ENCODE peak calls at places on chromosomes 11 and 22, in four cellular contexts. T, Z, X and F are unnamed samples.

GRCh38 chr22:25900880-25901279 is 158.9 kb downstream of the MYO18B start:
- DNase-seq in X (no peak), T (no peak), Z (no peak), F (no peak)

GRCh38 chr11:67345949-67346819 is 7.2 kb downstream of the POLD4 start:
- DNase-seq in T (peak; percentile 83), Z (no peak), X (no peak), F (peak; percentile 66)

GRCh38 chr11:121071456-121072236 is 29.4 kb upstream of the TECTA start:
- DNase-seq in Z (peak; percentile 7), X (no peak), T (no peak), F (no peak)

GRCh38 chr22:48234011-48234410 is 1471.6 kb downstream of the TBC1D22A start:
- DNase-seq in Z (no peak), X (no peak), T (no peak), F (no peak)

GRCh38 chr11:43736502-43737193 is 56.1 kb downstream of the HSD17B12 start:
- DNase-seq in X (no peak), Z (no peak), T (no peak), F (no peak)

GRCh38 chr22:18060646-18061620 is 16.9 kb upstream of the PEX26 start:
- DNase-seq in X (no peak), Z (no peak), T (peak; percentile 74), F (peak; percentile 50)

GRCh38 chr11:130561441-130561881 is 113.0 kb downstream of the ADAMTS15 start:
- DNase-seq in T (no peak), Z (no peak), X (no peak), F (no peak)

GRCh38 chr11:130846606-130847005 is 69.7 kb downstream of the SNX19 start:
- DNase-seq in Z (no peak), T (no peak), X (no peak), F (no peak)

GRCh38 chr11:102237096-102237735 is 80.1 kb upstream of the BIRC3 start:
- DNase-seq in Z (no peak), T (no peak), X (no peak), F (no peak)

GRCh38 chr11:69523453-69523852 is 42.0 kb downstream of the LINC01488 start:
- DNase-seq in T (no peak), Z (no peak), X (no peak), F (no peak)

GRCh38 chr22:29155966-29156365 is 49.7 kb upstream of the EMID1 start:
- DNase-seq in X (no peak), Z (no peak), T (no peak), F (no peak)

GRCh38 chr11:60214386-60214785 is 28.6 kb downstream of the MS4A4E start:
- DNase-seq in Z (no peak), X (no peak), T (no peak), F (no peak)

GRCh38 chr11:73612601-73613137 is 14.8 kb upstream of the FAM168A start:
- DNase-seq in X (no peak), Z (no peak), T (no peak), F (no peak)

GRCh38 chr11:108916290-108916689 is 251.4 kb downstream of the DDX10 start:
- DNase-seq in Z (no peak), X (no peak), T (no peak), F (no peak)

GRCh38 chr11:16925495-16926065 is 88.6 kb downstream of the PLEKHA7 start:
- DNase-seq in X (no peak), Z (peak; percentile 61), T (peak; percentile 50), F (peak; percentile 55)

GRCh38 chr11:15807827-15808226 is 548.5 kb downstream of the SOX6 start:
- DNase-seq in T (no peak), X (no peak), Z (no peak), F (no peak)

GRCh38 chr11:67629386-67630229 is at the start of gene NUDT8:
- DNase-seq in T (peak; percentile 84), X (peak; percentile 68), Z (no peak), F (peak; percentile 90)

GRCh38 chr11:100942016-100942415 is 187.6 kb downstream of the PGR start:
- DNase-seq in X (no peak), T (no peak), Z (no peak), F (peak; percentile 11)

GRCh38 chr11:125481531-125481930 is 14.5 kb downstream of the FEZ1 start:
- DNase-seq in Z (no peak), T (no peak), X (no peak), F (no peak)

GRCh38 chr11:19845633-19846032 is 133.0 kb downstream of the NAV2 start:
- DNase-seq in T (no peak), X (no peak), Z (no peak), F (no peak)

GRCh38 chr11:68545796-68546195 is 85.2 kb downstream of the PPP6R3 start:
- DNase-seq in Z (no peak), X (no peak), T (no peak), F (no peak)

GRCh38 chr22:40009231-40009769 is 14.5 kb downstream of the FAM83F start:
- DNase-seq in T (no peak), X (no peak), Z (no peak), F (peak; percentile 29)

GRCh38 chr11:72833792-72834501 is 19.7 kb downstream of the ATG16L2 start:
- DNase-seq in T (no peak), X (peak; percentile 78), Z (no peak), F (no peak)

GRCh38 chr11:10540546-10540914 is 457 bp downstream of the RNF141 start:
- DNase-seq in X (peak; percentile 25), T (no peak), Z (no peak), F (no peak)

GRCh38 chr22:29330753-29331152 is 15.3 kb upstream of the RASL10A start:
- DNase-seq in T (no peak), X (no peak), Z (no peak), F (no peak)

GRCh38 chr22:31103111-31103510 is 4.3 kb downstream of the SELENOM start:
- DNase-seq in Z (no peak), T (no peak), X (no peak), F (no peak)

GRCh38 chr22:31105282-31105929 is 2.0 kb downstream of the SELENOM start:
- DNase-seq in Z (no peak), T (no peak), X (no peak), F (no peak)

GRCh38 chr22:31106001-31106571 is 1.3 kb downstream of the SELENOM start:
- DNase-seq in Z (no peak), X (no peak), T (no peak), F (no peak)

GRCh38 chr22:31103899-31104694 is 3.3 kb downstream of the SELENOM start:
- DNase-seq in X (no peak), Z (no peak), T (no peak), F (no peak)

DNA sequence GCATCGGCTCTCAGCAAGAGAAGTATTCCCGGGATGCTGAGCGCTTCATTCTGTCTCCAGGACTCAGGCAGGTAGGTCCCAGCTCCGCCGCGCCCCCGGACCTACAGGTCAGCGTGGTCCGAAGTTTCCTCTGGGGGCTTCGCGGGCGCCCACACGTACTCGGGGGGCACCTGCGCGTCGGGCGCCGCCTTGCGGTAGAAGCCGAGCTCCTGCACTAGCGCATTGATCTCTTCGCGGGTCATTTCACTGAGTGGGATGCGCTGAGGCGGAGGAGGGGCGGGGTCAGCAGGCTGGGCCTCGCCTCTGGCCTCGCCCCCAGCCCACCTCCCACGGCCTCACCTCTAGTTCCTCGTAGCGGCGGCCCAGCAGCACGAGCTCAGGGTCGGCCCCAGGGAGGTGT is 2.5 kb downstream of the SELENOM start:
- DNase-seq in X (no peak), T (no peak), Z (peak; percentile 68), F (no peak)
- TF ChIP-seq POLR2A in X (no peak), T (no peak), Z (no peak), F (no peak)

GRCh38 chr11:117143871-117144476 is at the start of gene PAFAH1B2:
- DNase-seq in T (peak; percentile 93), X (peak; percentile 92), Z (peak; percentile 76), F (peak; percentile 97)
- TF ChIP-seq EP300 in T (no peak), X (peak; percentile 11), Z (no peak), F (no peak)

GRCh38 chr11:62295504-62295903 is 3.4 kb downstream of the SCGB1D4 start:
- DNase-seq in X (no peak), T (no peak), Z (no peak), F (no peak)

DNA sequence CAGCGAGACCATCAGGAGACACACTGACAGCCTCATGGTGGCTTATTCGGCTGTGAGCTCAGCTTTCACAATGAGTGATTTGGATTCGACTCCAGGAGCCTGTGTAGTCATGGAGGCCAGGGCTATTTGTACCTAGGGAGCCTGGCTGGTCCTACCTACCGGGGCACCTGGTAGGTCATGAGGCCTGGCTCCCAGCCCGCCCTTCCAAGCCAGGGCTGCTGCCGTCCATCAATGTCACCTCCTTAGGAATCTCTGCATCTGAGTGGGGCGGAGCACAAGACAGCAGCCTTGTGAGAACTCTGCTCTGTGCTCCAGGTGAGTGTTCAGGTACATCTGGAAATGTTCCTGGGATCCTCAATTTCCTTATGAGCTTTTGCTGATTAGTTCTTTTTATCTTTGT is at the start of gene SCGB1D4:
- DNase-seq in T (no peak), X (no peak), Z (no peak), F (no peak)
- TF ChIP-seq POLR2A in T (no peak), X (no peak), Z (no peak), F (no peak)

DNA sequence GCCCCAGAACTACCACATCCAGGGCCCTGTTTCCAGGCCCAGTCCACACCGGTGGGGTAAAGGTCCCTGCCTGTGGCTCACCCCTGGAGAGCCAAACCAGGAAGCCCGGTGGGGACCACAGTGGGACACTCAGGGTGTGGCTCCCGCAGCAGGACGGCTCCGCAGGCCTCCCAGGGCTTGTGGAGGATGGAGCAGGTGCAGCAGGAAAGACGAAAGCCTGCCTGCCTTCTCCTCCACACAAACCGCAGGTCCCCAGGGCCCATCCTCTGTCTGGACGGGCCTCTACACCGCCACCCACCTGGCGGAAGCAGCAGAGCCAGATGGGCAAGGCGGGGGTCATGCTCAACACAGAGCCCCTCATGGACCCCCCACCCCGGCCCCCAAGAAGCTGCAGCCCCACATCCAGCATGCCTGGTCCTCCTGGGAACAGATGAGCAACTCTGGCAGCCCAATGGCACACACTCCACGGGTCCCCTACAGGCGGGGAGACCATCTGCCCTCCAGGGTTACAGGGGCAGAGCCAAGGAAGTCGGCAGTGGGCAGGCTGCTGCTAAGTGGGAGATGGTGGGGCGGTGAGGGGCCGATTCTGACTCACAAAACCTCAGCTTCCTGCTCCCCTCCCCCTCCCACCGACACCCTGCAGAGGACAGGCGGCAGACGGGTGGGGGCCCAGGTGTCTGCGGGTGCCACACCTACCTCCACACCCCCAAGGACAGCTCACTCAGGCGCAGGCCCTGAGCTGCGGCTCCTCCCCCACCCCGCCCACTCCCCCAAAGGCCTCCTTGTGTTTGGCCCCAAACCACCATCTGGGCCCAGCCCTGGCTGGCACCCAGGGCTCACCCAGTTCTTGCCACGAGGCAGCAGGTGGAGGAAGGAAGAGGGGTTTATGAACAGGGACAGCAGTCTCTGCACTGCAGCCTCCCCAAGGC is 5.2 kb downstream of the SBF1 start:
- DNase-seq in T (no peak), X (peak; percentile 13), Z (peak; percentile 57), F (peak; percentile 95)
- TF ChIP-seq EP300 in T (no peak), X (no peak), Z (no peak), F (no peak)

GRCh38 chr22:43921361-43921760 is 2.2 kb upstream of the PNPLA3 start:
- DNase-seq in Z (no peak), T (no peak), X (no peak), F (no peak)

GRCh38 chr22:43923191-43923590 is 414 bp upstream of the PNPLA3 start:
- DNase-seq in Z (no peak), X (no peak), T (no peak), F (no peak)

GRCh38 chr22:43922123-43922522 is 1.5 kb upstream of the PNPLA3 start:
- DNase-seq in Z (no peak), T (no peak), X (no peak), F (no peak)

GRCh38 chr22:43917523-43917922 is 6.1 kb upstream of the PNPLA3 start:
- DNase-seq in T (no peak), Z (no peak), X (no peak), F (no peak)

GRCh38 chr22:43919106-43919965 is 4.3 kb upstream of the PNPLA3 start:
- DNase-seq in T (no peak), X (no peak), Z (no peak), F (no peak)
- TF ChIP-seq POLR2A in T (no peak), X (no peak), Z (no peak), F (no peak)